ENCODE peak calls at places on chromosomes 11 and 22, in six cellular contexts. O is psoas muscle; V is GM03348; U is left ventricle myocardium inferior; I is fibroblast of mammary gland; F is activated naive CD4-positive, alpha-beta T cell. D is an unnamed sample.

GRCh38 chr11:67456068-67456705 is 1.0 kb downstream of the CABP4 start:
- DNase-seq in O (no peak), V (no peak), U (no peak), I (no peak), F (no peak), D (no peak)

GRCh38 chr11:57310630-57311086 is 14.1 kb downstream of the TNKS1BP1 start:
- DNase-seq in O (no peak), V (peak), U (no peak), I (peak), F (no peak), D (no peak)

GRCh38 chr22:20994128-20994901 is 7.6 kb downstream of the THAP7 start:
- DNase-seq in O (no peak), V (no peak), U (no peak), I (no peak), F (no peak), D (no peak)

GRCh38 chr11:1458340-1459218 is 28.0 kb downstream of the MOB2 start:
- DNase-seq in O (peak), V (peak), U (peak), I (peak), F (no peak), D (no peak)

GRCh38 chr11:110075822-110076208 is 17.4 kb upstream of the ZC3H12C start:
- DNase-seq in O (no peak), V (no peak), U (no peak), I (no peak), F (no peak), D (no peak)

GRCh38 chr22:26570126-26570525 is 19.8 kb downstream of the TPST2 start:
- DNase-seq in O (no peak), V (peak), U (no peak), I (no peak), F (no peak), D (no peak)

GRCh38 chr11:223026-223789 is 12.9 kb downstream of the SIRT3 start:
- DNase-seq in O (peak), V (no peak), U (no peak), I (no peak), F (no peak), D (no peak)

GRCh38 chr11:116980136-116980793 is 118.0 kb downstream of the SIK3 start:
- DNase-seq in O (no peak), V (no peak), U (no peak), I (no peak), F (no peak), D (no peak)

GRCh38 chr11:114082415-114082748 is 22.9 kb downstream of the ZBTB16 start:
- DNase-seq in O (peak), V (no peak), U (no peak), I (peak), F (no peak), D (no peak)

GRCh38 chr22:37199103-37199838 is 11.2 kb upstream of the C1QTNF6 start:
- DNase-seq in O (peak), V (peak), U (peak), I (peak), F (peak), D (peak)

GRCh38 chr11:93939084-93939780 is 81.9 kb upstream of the HEPHL1 start:
- DNase-seq in O (no peak), V (no peak), U (no peak), I (peak), F (no peak), D (no peak)

GRCh38 chr11:82889133-82890001 is 10.9 kb downstream of the PRCP start:
- DNase-seq in O (no peak), V (no peak), U (no peak), I (peak), F (no peak), D (no peak)

GRCh38 chr11:94793002-94793401 is 24.8 kb downstream of the AMOTL1 start:
- DNase-seq in O (no peak), V (no peak), U (no peak), I (peak), F (no peak), D (no peak)

GRCh38 chr22:24161909-24162308 is 19.4 kb upstream of the SUSD2 start:
- DNase-seq in O (no peak), V (no peak), U (peak), I (no peak), F (no peak), D (no peak)

GRCh38 chr22:37274380-37274862 is 7.9 kb upstream of the CYTH4 start:
- DNase-seq in O (peak), V (no peak), U (peak), I (no peak), F (no peak), D (peak)

GRCh38 chr11:12540913-12541587 is 133.2 kb upstream of the TEAD1 start:
- DNase-seq in O (no peak), V (peak), U (no peak), I (peak), F (no peak), D (peak)

GRCh38 chr11:71252434-71252781 is at the start of gene SHANK2:
- DNase-seq in O (no peak), V (peak), U (no peak), I (no peak), F (no peak), D (no peak)

GRCh38 chr11:112694813-112695212 is 266.4 kb upstream of the NCAM1 start:
- DNase-seq in O (no peak), V (no peak), U (no peak), I (peak), F (no peak), D (no peak)

GRCh38 chr11:79122759-79123158 is 318.1 kb downstream of the TENM4 start:
- DNase-seq in O (no peak), V (no peak), U (no peak), I (no peak), F (no peak), D (no peak)

GRCh38 chr22:30276041-30276440 is 9.4 kb upstream of the OSM start:
- DNase-seq in O (no peak), V (no peak), U (no peak), I (no peak), F (no peak), D (no peak)

GRCh38 chr11:100821198-100821597 is 134.1 kb downstream of the ARHGAP42 start:
- DNase-seq in O (no peak), V (no peak), U (no peak), I (no peak), F (no peak), D (no peak)

GRCh38 chr11:2656859-2657258 is 42.9 kb downstream of the KCNQ1OT1 start:
- DNase-seq in O (no peak), V (no peak), U (no peak), I (no peak), F (no peak), D (no peak)

GRCh38 chr22:36757608-36758220 is 18.2 kb downstream of the IFT27 start:
- DNase-seq in O (peak), V (peak), U (peak), I (peak), F (peak), D (peak)